ENCODE peak calls at places on chromosome 13, in six cellular contexts. H is H9, N is trophoblast cell, I is neuronal stem cell, A is IMR-90, D is mesendoderm. V is an unnamed sample.

GRCh38 chr13:48749699-48750473 is 96.2 kb downstream of the CYSLTR2 start:
- DNase-seq in H (peak; percentile 72), N (peak; percentile 98), I (peak; percentile 29), A (peak; percentile 99), D (peak; percentile 89), V (peak; percentile 46)

GRCh38 chr13:24228852-24229458 is 68.4 kb downstream of the SPATA13 start:
- DNase-seq in H (no peak), N (peak; percentile 81), I (peak; percentile 37), A (peak; percentile 81), D (peak; percentile 82), V (no peak)

GRCh38 chr13:73090116-73090811 is 31.5 kb downstream of the KLF5 start:
- DNase-seq in H (peak; percentile 87), N (peak; percentile 79), I (no peak), A (peak; percentile 91), D (peak; percentile 99), V (peak; percentile 60)

GRCh38 chr13:49240017-49240416 is 7.7 kb upstream of the CDADC1 start:
- DNase-seq in H (no peak), N (peak; percentile 81), I (no peak), A (peak; percentile 46), D (peak; percentile 39), V (no peak)

GRCh38 chr13:96243371-96243770 is 153.5 kb downstream of the HS6ST3 start:
- DNase-seq in H (no peak), N (no peak), I (no peak), A (no peak), D (no peak), V (no peak)

GRCh38 chr13:109787135-109787954 is 962 bp upstream of the IRS2 start:
- DNase-seq in H (peak; percentile 62), N (peak; percentile 56), I (peak; percentile 69), A (peak; percentile 33), D (peak; percentile 78), V (no peak)

GRCh38 chr13:109330941-109331340 is 455.4 kb downstream of the IRS2 start:
- DNase-seq in H (no peak), N (peak; percentile 85), I (no peak), A (peak; percentile 85), D (no peak), V (no peak)

GRCh38 chr13:84126671-84127171 is 244.4 kb upstream of the SLITRK1 start:
- DNase-seq in H (no peak), N (no peak), I (no peak), A (no peak), D (no peak), V (no peak)

GRCh38 chr13:93709511-93710244 is 483.1 kb downstream of the GPC6 start:
- DNase-seq in H (no peak), N (no peak), I (no peak), A (no peak), D (no peak), V (no peak)

GRCh38 chr13:50127726-50128291 is 112.6 kb downstream of the KCNRG start:
- DNase-seq in H (peak; percentile 56), N (no peak), I (peak; percentile 60), A (no peak), D (peak; percentile 46), V (peak; percentile 68)

DNA sequence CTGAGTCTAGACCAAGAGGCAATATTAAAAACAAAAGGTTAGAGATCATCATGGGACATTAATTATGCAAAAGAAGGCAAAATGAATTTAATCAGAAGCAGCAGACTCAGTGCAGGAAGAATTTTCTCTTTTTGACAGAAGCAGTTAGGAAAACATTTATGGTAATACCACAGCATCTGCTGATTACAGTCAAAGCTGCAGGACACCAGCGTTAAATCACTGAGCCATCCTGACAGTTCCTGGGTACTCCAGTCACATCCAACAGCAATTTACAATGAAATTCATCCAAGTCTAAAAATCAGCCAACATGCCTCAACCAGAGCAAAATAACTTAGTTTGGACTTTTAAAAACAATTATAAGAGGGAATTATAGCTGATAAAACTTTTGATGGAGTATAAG is 476.7 kb downstream of the DIAPH3 start:
- DNase-seq in H (no peak), N (no peak), I (no peak), A (no peak), D (no peak), V (no peak)
- H3K4me1 ChIP-seq in H (no peaks in the 10 kb centered on the region), N (no peaks in the 10 kb centered on the region), I (peaks cover 3% of the 10 kb centered on the region), A (peaks cover 2% of the 10 kb centered on the region), D (peaks cover 4% of the 10 kb centered on the region), V (peaks cover 4% of the 10 kb centered on the region)

DNA sequence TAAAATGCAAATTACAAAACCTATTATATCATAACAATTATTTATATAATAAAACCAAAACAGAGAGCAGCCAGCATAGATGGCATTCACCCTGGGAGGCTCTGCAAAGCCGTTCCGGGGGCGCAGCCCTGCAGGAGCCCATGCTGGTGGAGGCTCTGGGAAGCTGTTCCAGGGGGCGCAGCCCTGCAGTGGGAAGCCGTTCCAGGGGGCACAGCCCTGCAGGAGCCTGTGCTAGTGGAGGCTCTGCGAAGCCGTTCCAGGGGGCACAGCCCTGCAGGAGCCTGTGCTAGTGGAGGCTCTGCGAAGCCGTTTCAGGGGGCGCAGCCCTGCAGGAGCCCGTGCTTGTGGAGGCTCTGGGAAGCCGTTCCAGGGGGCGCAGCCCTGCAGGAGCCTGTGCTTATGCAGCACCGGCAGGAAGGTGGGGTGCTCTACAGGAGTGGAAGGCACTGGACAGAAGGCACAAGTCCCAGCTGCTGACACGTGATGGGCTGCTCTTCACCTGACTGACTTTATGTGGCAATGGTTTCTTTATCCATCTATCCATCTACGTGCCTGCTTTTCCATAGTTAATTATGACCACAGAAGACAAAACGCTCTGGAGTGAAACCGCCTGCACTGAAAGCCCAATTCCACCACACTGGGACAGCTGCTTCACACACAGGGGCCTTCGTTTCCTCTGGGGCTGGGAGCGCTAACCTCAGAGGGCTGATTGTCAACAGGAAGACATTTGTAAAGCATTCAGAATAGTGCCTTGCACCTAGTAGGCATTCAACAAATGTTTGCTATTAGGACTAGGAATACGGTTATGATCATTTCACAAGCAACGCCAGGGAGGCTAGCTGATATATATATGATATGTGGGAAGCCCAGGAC is 23.7 kb downstream of the PCID2 start:
- DNase-seq in H (no peak), N (no peak), I (no peak), A (no peak), D (no peak), V (no peak)
- H2BK120ac ChIP-seq in H (no peak overlapping the region), N (no peak overlapping the region), I (no peak overlapping the region), A (peak overlapping the region; percentile 45), D (no peak overlapping the region), V (no peak overlapping the region)

DNA sequence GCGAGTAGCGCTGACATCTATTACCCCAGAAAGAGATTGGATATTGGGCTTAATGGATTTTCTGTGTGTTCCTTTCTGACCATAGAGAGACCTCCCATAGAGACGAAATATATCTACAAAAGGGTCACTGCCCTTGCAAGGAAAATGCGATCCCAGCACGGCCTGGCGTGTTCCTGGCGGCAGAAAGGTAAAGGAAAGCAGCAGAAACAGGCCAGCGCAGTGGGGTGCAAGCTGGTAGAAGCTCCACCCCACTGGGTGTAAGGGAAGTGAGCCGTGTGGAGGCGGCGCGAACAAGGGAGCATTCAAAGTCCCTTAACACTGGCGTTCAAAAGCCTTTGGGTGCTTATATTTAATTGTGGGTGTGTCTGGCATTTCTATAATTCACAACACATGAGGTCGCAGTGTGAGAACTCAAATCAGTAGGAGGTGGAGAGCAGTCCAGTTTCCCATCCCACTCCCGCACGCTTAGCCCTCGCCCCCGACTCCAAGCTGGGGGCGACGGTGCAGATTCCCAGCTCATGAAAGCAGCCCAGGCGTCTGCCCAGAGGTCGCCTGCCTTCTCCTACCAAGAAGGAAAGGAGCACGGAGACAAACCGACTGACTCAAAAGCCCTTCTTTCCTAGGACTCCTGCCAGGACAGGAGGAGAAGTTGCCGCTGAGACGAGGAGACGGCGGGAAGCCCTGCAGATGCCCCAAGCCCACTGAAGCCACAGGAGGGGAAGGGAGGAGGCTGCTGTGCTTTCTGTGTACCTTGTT is 478.4 kb downstream of the FOXO1 start:
- DNase-seq in H (peak; percentile 38), N (no peak), I (no peak), A (no peak), D (no peak), V (no peak)
- H3K4me1 ChIP-seq in H (peaks cover 6% of the 10 kb centered on the region), N (peaks cover 7% of the 10 kb centered on the region), I (peaks cover 15% of the 10 kb centered on the region), A (no peaks in the 10 kb centered on the region), D (peaks cover 3% of the 10 kb centered on the region), V (peaks cover 2% of the 10 kb centered on the region)

GRCh38 chr13:46507978-46508377 is 45.0 kb upstream of the LRCH1 start:
- DNase-seq in H (no peak), N (no peak), I (no peak), A (no peak), D (no peak), V (no peak)

GRCh38 chr13:46515793-46516192 is 37.2 kb upstream of the LRCH1 start:
- DNase-seq in H (no peak), N (no peak), I (no peak), A (no peak), D (no peak), V (no peak)

GRCh38 chr13:46504036-46504435 is 48.9 kb upstream of the LRCH1 start:
- DNase-seq in H (no peak), N (no peak), I (no peak), A (no peak), D (no peak), V (no peak)

GRCh38 chr13:46509981-46510380 is 43.0 kb upstream of the LRCH1 start:
- DNase-seq in H (no peak), N (peak; percentile 75), I (no peak), A (no peak), D (no peak), V (no peak)
- H2BK120ac ChIP-seq in H (no peak overlapping the region), N (no peak overlapping the region), I (no peak overlapping the region), A (no peak overlapping the region), D (no peak overlapping the region), V (no peak overlapping the region)

GRCh38 chr13:42219051-42219450 is 52.9 kb upstream of the AKAP11 start:
- DNase-seq in H (no peak), N (no peak), I (no peak), A (no peak), D (no peak), V (no peak)
- H3K4me1 ChIP-seq in H (peaks cover 8% of the 10 kb centered on the region), N (no peaks in the 10 kb centered on the region), I (peaks cover 6% of the 10 kb centered on the region), A (no peaks in the 10 kb centered on the region), D (no peaks in the 10 kb centered on the region), V (peaks cover 13% of the 10 kb centered on the region)

GRCh38 chr13:28327761-28328607 is 166.9 kb downstream of the FLT1 start:
- DNase-seq in H (no peak), N (peak; percentile 29), I (no peak), A (peak; percentile 50), D (peak; percentile 19), V (no peak)

GRCh38 chr13:28326081-28326480 is 168.8 kb downstream of the FLT1 start:
- DNase-seq in H (no peak), N (no peak), I (no peak), A (no peak), D (no peak), V (no peak)

GRCh38 chr13:28322256-28322895 is 172.6 kb downstream of the FLT1 start:
- DNase-seq in H (no peak), N (peak; percentile 77), I (no peak), A (peak; percentile 42), D (no peak), V (no peak)

GRCh38 chr13:28324181-28324789 is 170.6 kb downstream of the FLT1 start:
- DNase-seq in H (peak; percentile 79), N (peak; percentile 58), I (peak; percentile 57), A (peak; percentile 73), D (peak; percentile 87), V (peak; percentile 51)

GRCh38 chr13:28325022-28325421 is 169.9 kb downstream of the FLT1 start:
- DNase-seq in H (no peak), N (no peak), I (no peak), A (no peak), D (no peak), V (no peak)
- H2BK120ac ChIP-seq in H (no peak overlapping the region), N (no peak overlapping the region), I (no peak overlapping the region), A (no peak overlapping the region), D (no peak overlapping the region), V (no peak overlapping the region)

V was measured in H1.